ENCODE peak calls at places on chromosomes 6 and 20, in five cellular contexts. One of them, this sample, is unnamed.

GRCh38 chr20:61799394-61799923 is 266.2 kb downstream of the TAF4 start:
- DNase-seq in fibroblast of mammary gland: no peak
- DNase-seq in HuH-7: no peak
- DNase-seq in brain microvascular endothelial cell: no peak
- DNase-seq in naive thymus-derived CD8-positive, alpha-beta T cell: no peak
- DNase-seq in this sample: no peak

GRCh38 chr6:48626421-48626820 is 515.4 kb upstream of the PTCHD4 start:
- DNase-seq in HuH-7: no peak
- DNase-seq in brain microvascular endothelial cell: no peak
- DNase-seq in fibroblast of mammary gland: no peak
- DNase-seq in naive thymus-derived CD8-positive, alpha-beta T cell: no peak
- DNase-seq in this sample: no peak

GRCh38 chr20:17615645-17616479 is 46.0 kb downstream of the DSTN start:
- DNase-seq in naive thymus-derived CD8-positive, alpha-beta T cell: no peak
- DNase-seq in brain microvascular endothelial cell: no peak
- DNase-seq in fibroblast of mammary gland: no peak
- DNase-seq in HuH-7: no peak
- DNase-seq in this sample: peak; percentile 27

GRCh38 chr20:35328095-35328685 is 36.0 kb upstream of the FAM83C start:
- DNase-seq in brain microvascular endothelial cell: no peak
- DNase-seq in naive thymus-derived CD8-positive, alpha-beta T cell: no peak
- DNase-seq in HuH-7: no peak
- DNase-seq in fibroblast of mammary gland: no peak
- DNase-seq in this sample: no peak

GRCh38 chr20:25299801-25300200 is 51.9 kb downstream of the PYGB start:
- DNase-seq in naive thymus-derived CD8-positive, alpha-beta T cell: no peak
- DNase-seq in HuH-7: no peak
- DNase-seq in brain microvascular endothelial cell: peak; percentile 37
- DNase-seq in fibroblast of mammary gland: peak; percentile 33
- DNase-seq in this sample: no peak

GRCh38 chr6:133553652-133554051 is 312.5 kb downstream of the EYA4 start:
- DNase-seq in naive thymus-derived CD8-positive, alpha-beta T cell: peak; percentile 9
- DNase-seq in brain microvascular endothelial cell: peak; percentile 65
- DNase-seq in fibroblast of mammary gland: peak; percentile 76
- DNase-seq in HuH-7: peak; percentile 28
- DNase-seq in this sample: no peak

GRCh38 chr6:159376443-159377182 is 207.4 kb downstream of the FNDC1 start:
- DNase-seq in naive thymus-derived CD8-positive, alpha-beta T cell: no peak
- DNase-seq in HuH-7: no peak
- DNase-seq in fibroblast of mammary gland: peak; percentile 18
- DNase-seq in brain microvascular endothelial cell: no peak
- DNase-seq in this sample: no peak

GRCh38 chr6:142350309-142350708 is 48.5 kb downstream of the ADGRG6 start:
- DNase-seq in HuH-7: no peak
- DNase-seq in fibroblast of mammary gland: no peak
- DNase-seq in naive thymus-derived CD8-positive, alpha-beta T cell: no peak
- DNase-seq in brain microvascular endothelial cell: no peak
- DNase-seq in this sample: no peak

GRCh38 chr20:51327251-51327841 is 215.2 kb downstream of the NFATC2 start:
- DNase-seq in brain microvascular endothelial cell: peak; percentile 90
- DNase-seq in HuH-7: no peak
- DNase-seq in fibroblast of mammary gland: peak; percentile 88
- DNase-seq in naive thymus-derived CD8-positive, alpha-beta T cell: no peak
- DNase-seq in this sample: no peak

GRCh38 chr6:41649596-41649995 is 11.3 kb downstream of the MDFI start:
- DNase-seq in brain microvascular endothelial cell: no peak
- DNase-seq in fibroblast of mammary gland: no peak
- DNase-seq in HuH-7: no peak
- DNase-seq in naive thymus-derived CD8-positive, alpha-beta T cell: no peak
- DNase-seq in this sample: no peak

GRCh38 chr6:52725133-52725529 is 38.1 kb downstream of the GSTA2 start:
- DNase-seq in naive thymus-derived CD8-positive, alpha-beta T cell: no peak
- DNase-seq in HuH-7: no peak
- DNase-seq in brain microvascular endothelial cell: no peak
- DNase-seq in fibroblast of mammary gland: peak; percentile 36
- DNase-seq in this sample: no peak

GRCh38 chr20:59690101-59690500 is 85.8 kb downstream of the PHACTR3 start:
- DNase-seq in naive thymus-derived CD8-positive, alpha-beta T cell: no peak
- DNase-seq in HuH-7: no peak
- DNase-seq in fibroblast of mammary gland: no peak
- DNase-seq in brain microvascular endothelial cell: no peak
- DNase-seq in this sample: no peak

GRCh38 chr20:32018269-32019155 is 8.3 kb downstream of the CCM2L start:
- DNase-seq in brain microvascular endothelial cell: no peak
- DNase-seq in fibroblast of mammary gland: no peak
- DNase-seq in HuH-7: peak; percentile 98
- DNase-seq in naive thymus-derived CD8-positive, alpha-beta T cell: peak; percentile 45
- DNase-seq in this sample: peak; percentile 69

GRCh38 chr6:113875470-113875869 is 18.3 kb downstream of the MARCKS start:
- DNase-seq in brain microvascular endothelial cell: peak; percentile 68
- DNase-seq in HuH-7: no peak
- DNase-seq in fibroblast of mammary gland: peak; percentile 51
- DNase-seq in naive thymus-derived CD8-positive, alpha-beta T cell: no peak
- DNase-seq in this sample: no peak

GRCh38 chr20:49344975-49345374 is 67.1 kb upstream of the ZNFX1 start:
- DNase-seq in HuH-7: no peak
- DNase-seq in naive thymus-derived CD8-positive, alpha-beta T cell: no peak
- DNase-seq in brain microvascular endothelial cell: peak; percentile 93
- DNase-seq in fibroblast of mammary gland: peak; percentile 91
- DNase-seq in this sample: peak; percentile 29

GRCh38 chr6:41618598-41618997 is 19.7 kb upstream of the MDFI start:
- DNase-seq in brain microvascular endothelial cell: no peak
- DNase-seq in HuH-7: no peak
- DNase-seq in naive thymus-derived CD8-positive, alpha-beta T cell: no peak
- DNase-seq in fibroblast of mammary gland: no peak
- DNase-seq in this sample: no peak

GRCh38 chr6:3869284-3869631 is 20.1 kb downstream of the FAM50B start:
- DNase-seq in brain microvascular endothelial cell: no peak
- DNase-seq in HuH-7: no peak
- DNase-seq in naive thymus-derived CD8-positive, alpha-beta T cell: no peak
- DNase-seq in fibroblast of mammary gland: no peak
- DNase-seq in this sample: no peak